ENCODE peak calls at places on chromosome 11, in six cellular contexts. Y is SK-N-SH, I is HCT116, G is PC-3, A is MM.1S, N is Karpas-422. P is an unnamed sample. For H3K9me2, the result is how much of the 10 kb centered on the place peaks cover.

GRCh38 chr11:19980957-19981669 is 179.2 kb downstream of the DBX1 start:
- DNase-seq in Y (peak), I (no peak), G (no peak), A (no peak), N (no peak), P (peak)

GRCh38 chr11:110092577-110093406 is at the start of gene ZC3H12C:
- DNase-seq in Y (peak), I (peak), G (peak), A (peak), N (no peak), P (peak)

GRCh38 chr11:102824541-102824940 is 18.9 kb downstream of the MMP3 start:
- DNase-seq in Y (no peak), I (no peak), G (no peak), A (no peak), N (no peak), P (peak)

GRCh38 chr11:66360406-66361073 is 11.0 kb downstream of the SLC29A2 start:
- DNase-seq in Y (no peak), I (no peak), G (no peak), A (no peak), N (no peak), P (no peak)

GRCh38 chr11:118544647-118545010 is 13.6 kb downstream of the TMEM25 start:
- DNase-seq in Y (no peak), I (no peak), G (no peak), A (no peak), N (no peak), P (no peak)

GRCh38 chr11:128884703-128885338 is 6.3 kb upstream of the KCNJ5 start:
- DNase-seq in Y (peak), I (peak), G (peak), A (peak), N (peak), P (peak)

GRCh38 chr11:48020092-48020755 is 39.9 kb downstream of the PTPRJ start:
- DNase-seq in Y (no peak), I (no peak), G (no peak), A (no peak), N (peak), P (no peak)

GRCh38 chr11:130124096-130124495 is 35.5 kb upstream of the ST14 start:
- DNase-seq in Y (no peak), I (peak), G (peak), A (no peak), N (no peak), P (peak)

GRCh38 chr11:81004576-81004975 is 1563.7 kb upstream of the TENM4 start:
- DNase-seq in Y (no peak), I (no peak), G (no peak), A (peak), N (no peak), P (no peak)

GRCh38 chr11:32893947-32894827 is 1.6 kb downstream of the QSER1 start:
- DNase-seq in Y (peak), I (peak), G (peak), A (peak), N (peak), P (peak)

GRCh38 chr11:28086569-28086968 is 21.4 kb downstream of the KIF18A start:
- DNase-seq in Y (no peak), I (no peak), G (peak), A (no peak), N (peak), P (peak)

GRCh38 chr11:69366591-69366990 is 72.6 kb downstream of the MYEOV start:
- DNase-seq in Y (no peak), I (no peak), G (no peak), A (no peak), N (no peak), P (no peak)

GRCh38 chr11:134024420-134025085 is 44.3 kb upstream of the JAM3 start:
- DNase-seq in Y (no peak), I (no peak), G (peak), A (no peak), N (peak), P (peak)

GRCh38 chr11:12840871-12841516 is 166.8 kb downstream of the TEAD1 start:
- DNase-seq in Y (peak), I (no peak), G (peak), A (no peak), N (no peak), P (peak)

GRCh38 chr11:103091024-103091423 is 936 bp downstream of the DCUN1D5 start:
- DNase-seq in Y (peak), I (no peak), G (peak), A (no peak), N (peak), P (peak)

GRCh38 chr11:82750643-82751139 is 17.0 kb upstream of the FAM181B start:
- DNase-seq in Y (peak), I (no peak), G (no peak), A (peak), N (no peak), P (no peak)

GRCh38 chr11:81496566-81496965 is 1237.1 kb downstream of the FAM181B start:
- DNase-seq in Y (no peak), I (no peak), G (no peak), A (no peak), N (no peak), P (no peak)

GRCh38 chr11:62400760-62401159 is 18.1 kb upstream of the SCGB1A1 start:
- DNase-seq in Y (peak), I (no peak), G (no peak), A (no peak), N (no peak), P (peak)

GRCh38 chr11:105897161-105897560 is 124.9 kb downstream of the MSANTD4 start:
- DNase-seq in Y (no peak), I (no peak), G (no peak), A (no peak), N (no peak), P (no peak)

GRCh38 chr11:114989536-114989935 is 311.2 kb downstream of the NXPE2 start:
- DNase-seq in Y (no peak), I (no peak), G (no peak), A (no peak), N (no peak), P (no peak)
- H2AFZ ChIP-seq in Y (no peak), I (no peak), G (no peak), A (no peak), N (no peak), P (no peak)

GRCh38 chr11:132904091-132904490 is 628.2 kb downstream of the OPCML start:
- DNase-seq in Y (no peak), I (no peak), G (no peak), A (no peak), N (no peak), P (no peak)

GRCh38 chr11:132895340-132895739 is 637.0 kb downstream of the OPCML start:
- DNase-seq in Y (no peak), I (no peak), G (no peak), A (no peak), N (no peak), P (peak)

GRCh38 chr11:132901638-132902610 is 630.4 kb downstream of the OPCML start:
- DNase-seq in Y (no peak), I (no peak), G (no peak), A (no peak), N (no peak), P (peak)

GRCh38 chr11:132894598-132894997 is 637.7 kb downstream of the OPCML start:
- DNase-seq in Y (no peak), I (no peak), G (no peak), A (no peak), N (no peak), P (no peak)

GRCh38 chr11:132898676-132899075 is 633.6 kb downstream of the OPCML start:
- DNase-seq in Y (no peak), I (no peak), G (no peak), A (no peak), N (no peak), P (no peak)
- H3K9me2 ChIP-seq in Y (under half), I (under half), G (under half), A (under half), N (under half), P (under half)

DNA sequence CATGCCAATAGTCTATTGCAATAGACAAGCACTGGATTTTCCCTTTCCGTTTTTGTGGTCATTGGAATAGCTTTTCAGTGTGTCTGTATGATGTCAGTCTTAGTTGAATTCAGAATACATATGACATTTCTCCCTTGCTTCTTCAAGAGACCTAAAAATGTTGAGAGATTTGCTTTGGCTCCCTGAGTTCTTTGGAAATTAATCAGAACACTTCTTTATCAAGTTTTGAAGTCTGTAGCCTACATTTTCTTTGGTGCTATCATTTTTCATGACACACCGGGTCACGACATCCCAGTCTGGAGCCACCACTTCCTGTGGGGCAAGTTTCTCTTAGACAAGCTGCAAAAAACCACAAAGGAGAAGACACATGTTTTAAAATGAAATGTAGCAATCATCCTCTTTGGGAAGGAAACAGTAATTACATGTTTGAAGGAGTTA is 847.1 kb downstream of the OPCML start:
- DNase-seq in Y (no peak), I (no peak), G (no peak), A (peak), N (no peak), P (peak)
- H3K9ac ChIP-seq in Y (no peak), I (no peak), G (no peak), A (no peak), N (no peak), P (no peak)

GRCh38 chr11:64969209-64969608 is 2.7 kb downstream of the MAJIN start:
- DNase-seq in Y (no peak), I (no peak), G (peak), A (no peak), N (no peak), P (peak)

GRCh38 chr11:64976651-64977050 is 4.7 kb upstream of the MAJIN start:
- DNase-seq in Y (no peak), I (no peak), G (no peak), A (no peak), N (no peak), P (no peak)

GRCh38 chr11:64971421-64972233 is at the start of gene MAJIN:
- DNase-seq in Y (no peak), I (no peak), G (peak), A (no peak), N (no peak), P (peak)

GRCh38 chr11:64970731-64971151 is 1.2 kb downstream of the MAJIN start:
- DNase-seq in Y (no peak), I (no peak), G (peak), A (no peak), N (no peak), P (no peak)

DNA sequence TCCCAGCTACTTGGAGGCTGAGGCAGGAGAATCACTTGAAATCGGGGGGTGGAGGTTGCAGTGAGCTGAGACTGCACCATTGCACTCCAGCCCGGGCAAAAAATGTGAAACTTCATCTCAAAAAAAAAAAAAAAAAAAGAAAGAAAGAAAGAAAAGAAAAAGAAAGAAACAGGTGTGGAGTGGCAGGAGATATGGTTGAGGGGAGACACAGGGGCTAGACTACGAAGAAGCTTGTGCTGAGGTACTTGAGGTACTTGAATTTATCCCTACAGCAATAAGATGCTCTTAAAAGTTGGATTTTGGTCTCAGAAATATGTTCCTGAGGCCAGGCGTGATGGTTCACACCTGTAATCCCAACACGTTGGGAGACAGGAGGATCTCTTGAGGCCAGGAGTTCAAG is 2.2 kb upstream of the MAJIN start:
- DNase-seq in Y (no peak), I (no peak), G (no peak), A (no peak), N (no peak), P (no peak)
- H2AFZ ChIP-seq in Y (no peak), I (no peak), G (no peak), A (peak), N (no peak), P (no peak)

DNA sequence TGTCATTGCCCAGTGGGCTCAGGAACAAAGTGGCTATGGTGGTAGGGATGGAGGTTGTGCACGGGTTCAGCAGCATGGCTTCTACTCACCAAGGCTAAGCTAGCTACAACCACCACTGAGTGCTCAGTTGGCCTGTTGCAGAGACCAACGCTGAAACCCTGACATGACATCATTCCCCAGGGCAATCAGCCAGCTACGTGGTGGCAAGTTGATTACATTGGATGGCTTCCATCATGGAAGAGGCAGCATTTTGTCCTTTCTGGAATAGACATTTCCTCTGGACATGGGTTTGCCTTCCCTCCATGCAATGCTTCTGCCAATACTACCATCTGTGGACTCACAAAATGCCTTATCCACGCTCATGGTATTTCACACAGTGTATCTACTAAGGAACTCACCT is 634.3 kb downstream of the OPCML start:
- DNase-seq in Y (no peak), I (no peak), G (no peak), A (no peak), N (no peak), P (no peak)
- H3K9me2 ChIP-seq in Y (under half), I (under half), G (under half), A (under half), N (under half), P (under half)

P was measured in GM23248.